ENCODE peak calls at places on chromosomes 7 and 10, in six cellular contexts. B is endothelial cell of umbilical vein, Z is left ventricle myocardium inferior, G is progenitor cell of endocrine pancreas, H is prostate gland, I is mesothelial cell of epicardium. W is an unnamed sample.

GRCh38 chr7:69091476-69091875 is 506.8 kb upstream of the AUTS2 start:
- DNase-seq in B (no peak), Z (no peak), G (no peak), H (no peak), I (no peak), W (no peak)

GRCh38 chr10:44960482-44961230 is 1.1 kb downstream of the RASSF4 start:
- DNase-seq in B (no peak), Z (no peak), G (no peak), H (no peak), I (no peak), W (no peak)

GRCh38 chr7:155230169-155230593 is 67.5 kb upstream of the INSIG1 start:
- DNase-seq in B (no peak), Z (peak; percentile 46), G (no peak), H (peak; percentile 48), I (no peak), W (no peak)

GRCh38 chr7:42407311-42407710 is 170.3 kb upstream of the GLI3 start:
- DNase-seq in B (no peak), Z (no peak), G (no peak), H (no peak), I (no peak), W (no peak)

GRCh38 chr7:132066776-132067175 is 509.5 kb downstream of the PLXNA4 start:
- DNase-seq in B (no peak), Z (peak; percentile 68), G (no peak), H (no peak), I (peak; percentile 48), W (no peak)

GRCh38 chr10:13904053-13904452 is 317.3 kb downstream of the PRPF18 start:
- DNase-seq in B (no peak), Z (no peak), G (no peak), H (no peak), I (no peak), W (no peak)

GRCh38 chr7:75892634-75893272 is 13.9 kb downstream of the RHBDD2 start:
- DNase-seq in B (no peak), Z (peak; percentile 70), G (no peak), H (peak; percentile 48), I (no peak), W (no peak)

GRCh38 chr10:116336866-116337265 is 12.6 kb downstream of the CCDC172 start:
- DNase-seq in B (no peak), Z (no peak), G (no peak), H (no peak), I (no peak), W (no peak)

GRCh38 chr7:5351508-5352265 is 68.9 kb downstream of the SLC29A4 start:
- DNase-seq in B (no peak), Z (no peak), G (no peak), H (no peak), I (no peak), W (no peak)

GRCh38 chr7:66176914-66177313 is 28.2 kb upstream of the TPST1 start:
- DNase-seq in B (no peak), Z (no peak), G (no peak), H (no peak), I (no peak), W (no peak)

DNA sequence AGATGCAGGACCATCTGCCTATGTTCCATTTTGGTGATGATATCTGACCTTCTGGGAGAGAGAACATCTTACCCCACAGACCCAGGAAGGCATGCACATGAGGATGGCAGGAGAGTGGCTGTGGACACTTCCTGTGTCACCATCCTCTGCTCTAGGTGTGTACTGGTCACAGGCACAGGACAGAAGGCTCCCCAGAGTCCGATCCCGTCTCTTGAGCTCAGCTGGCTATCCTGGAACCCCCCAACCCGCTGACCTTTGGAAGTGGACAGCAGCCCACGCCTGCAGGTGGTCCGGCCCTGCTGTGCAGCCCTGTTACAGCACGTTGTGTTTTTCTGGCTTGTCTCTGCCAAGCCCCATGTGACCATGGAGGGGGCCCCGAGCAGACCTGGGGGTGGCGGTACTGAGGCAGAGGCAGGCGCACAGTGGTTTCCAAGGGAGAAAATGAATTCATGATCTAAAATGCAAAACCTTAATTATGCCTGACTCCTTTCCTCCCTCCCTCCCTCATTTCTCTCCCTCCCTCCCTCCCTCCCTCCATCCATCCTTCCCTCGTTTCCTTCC is 178.8 kb downstream of the CUX1 start:
- DNase-seq in B (no peak), Z (no peak), G (no peak), H (no peak), I (no peak), W (no peak)
- TF ChIP-seq CTCF in B (no peak), Z (no peak), G (no peak), H (no peak), I (no peak), W (no peak)

DNA sequence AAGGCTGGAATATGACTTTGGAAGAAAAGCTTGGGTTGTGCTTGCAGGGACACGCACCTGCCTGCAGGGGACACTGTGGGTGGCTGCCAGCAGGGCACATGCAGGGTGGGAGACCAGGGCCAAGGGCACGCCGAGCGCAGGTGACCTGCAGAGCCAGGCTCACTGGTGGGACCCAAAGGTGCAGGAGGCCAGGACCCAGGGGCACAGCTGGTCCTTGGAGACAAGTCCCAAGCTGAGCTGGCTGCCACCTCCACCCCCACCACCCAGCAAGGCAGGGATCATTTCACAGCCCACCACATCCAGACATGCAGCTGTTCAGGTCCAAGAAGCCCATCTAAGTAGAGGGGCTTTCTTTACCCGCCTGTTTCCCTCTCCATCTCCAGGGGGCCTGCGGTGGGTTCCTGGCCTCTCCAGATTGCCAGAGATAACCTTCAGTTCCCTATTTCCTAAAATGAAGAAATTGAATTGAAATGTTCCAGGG is 13.8 kb upstream of the CLIP2 start:
- DNase-seq in B (peak; percentile 31), Z (no peak), G (peak; percentile 38), H (no peak), I (no peak), W (no peak)
- TF ChIP-seq CTCF in B (peak; percentile 68), Z (peak; percentile 58), G (peak; percentile 60), H (no peak), I (peak; percentile 30), W (peak; percentile 57)

GRCh38 chr7:149790146-149790548 is 16.8 kb upstream of the ZNF467 start:
- DNase-seq in B (peak; percentile 41), Z (peak; percentile 62), G (peak; percentile 70), H (no peak), I (peak; percentile 78), W (peak; percentile 70)
- TF ChIP-seq CTCF in B (peak; percentile 84), Z (peak; percentile 67), G (peak; percentile 78), H (peak; percentile 19), I (peak; percentile 58), W (peak; percentile 69)

GRCh38 chr10:104046651-104047050 is 39.0 kb downstream of the COL17A1 start:
- DNase-seq in B (no peak), Z (no peak), G (no peak), H (no peak), I (no peak), W (no peak)

GRCh38 chr10:104041891-104042535 is 43.7 kb downstream of the COL17A1 start:
- DNase-seq in B (no peak), Z (no peak), G (no peak), H (no peak), I (peak; percentile 16), W (no peak)

GRCh38 chr10:104043854-104044253 is 41.8 kb downstream of the COL17A1 start:
- DNase-seq in B (no peak), Z (no peak), G (no peak), H (no peak), I (no peak), W (no peak)

GRCh38 chr10:104043185-104043830 is 42.4 kb downstream of the COL17A1 start:
- DNase-seq in B (no peak), Z (no peak), G (no peak), H (no peak), I (no peak), W (no peak)

DNA sequence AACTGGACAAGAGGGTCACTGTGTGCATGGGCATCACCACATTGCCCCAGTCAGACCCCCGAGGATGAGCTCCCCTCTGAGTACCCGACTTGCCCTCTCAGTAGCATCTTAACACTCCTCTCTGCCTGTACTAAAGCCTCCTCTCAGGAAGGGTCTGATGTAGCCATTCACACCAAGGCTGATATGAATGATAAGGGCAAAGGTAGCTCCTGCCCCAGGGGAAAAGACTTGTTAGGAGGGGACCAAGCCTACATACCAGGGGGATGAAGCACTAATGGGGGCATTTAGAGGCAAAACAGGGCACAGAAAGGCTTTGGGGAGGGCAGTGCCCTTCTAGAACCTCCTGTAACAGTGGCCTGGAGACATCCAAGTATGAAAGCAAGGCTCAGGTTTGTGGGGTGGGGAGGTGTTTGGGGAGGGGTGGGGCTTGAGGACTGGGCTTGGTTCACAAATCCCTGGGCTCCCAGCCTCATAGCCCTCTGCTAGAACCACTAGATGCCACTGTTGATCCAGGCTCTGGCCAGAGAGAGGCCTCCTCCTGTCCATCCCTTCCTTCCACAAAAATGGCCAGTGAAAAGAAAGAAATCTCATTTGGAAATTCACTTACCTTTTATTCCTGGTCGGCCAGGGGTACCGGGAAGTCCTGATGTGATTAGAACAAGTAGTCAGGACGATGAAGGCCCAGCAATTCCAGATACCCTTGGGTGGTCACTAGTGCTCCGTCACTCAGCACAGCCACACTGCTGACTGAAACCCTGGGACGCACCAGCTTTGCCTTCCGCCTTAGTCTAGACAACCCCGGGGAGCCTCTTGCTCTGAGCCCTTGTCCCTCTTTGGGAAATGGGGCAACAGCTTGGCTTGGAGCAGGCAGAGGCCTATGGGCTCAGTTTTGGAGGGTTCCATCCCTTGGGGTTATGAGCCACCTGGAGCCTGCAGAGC is 40.3 kb downstream of the COL17A1 start:
- DNase-seq in B (peak; percentile 76), Z (no peak), G (peak; percentile 27), H (no peak), I (no peak), W (no peak)
- TF ChIP-seq CTCF in B (peak; percentile 86), Z (peak; percentile 71), G (peak; percentile 72), H (peak; percentile 15), I (no peak), W (peak; percentile 69)

GRCh38 chr7:44979481-44980392 is 922 bp upstream of the MYO1G start:
- DNase-seq in B (no peak), Z (no peak), G (no peak), H (no peak), I (no peak), W (no peak)
- TF ChIP-seq CTCF in B (no peak), Z (no peak), G (no peak), H (no peak), I (no peak), W (no peak)

GRCh38 chr7:117873056-117873932 is at the start of gene CTTNBP2:
- DNase-seq in B (peak; percentile 44), Z (peak; percentile 63), G (peak; percentile 51), H (peak; percentile 27), I (peak; percentile 68), W (peak; percentile 51)
- TF ChIP-seq CTCF in B (no peak), Z (no peak), G (no peak), H (no peak), I (no peak), W (no peak)

GRCh38 chr10:71746344-71747037 is 26.8 kb downstream of the VSIR start:
- DNase-seq in B (peak; percentile 16), Z (peak; percentile 67), G (no peak), H (no peak), I (peak; percentile 49), W (no peak)
- TF ChIP-seq CTCF in B (no peak), Z (peak; percentile 34), G (peak; percentile 32), H (no peak), I (no peak), W (no peak)

GRCh38 chr7:8305104-8305503 is 43.1 kb upstream of the ICA1 start:
- DNase-seq in B (no peak), Z (no peak), G (no peak), H (no peak), I (no peak), W (no peak)

GRCh38 chr7:8305625-8306388 is 43.8 kb upstream of the ICA1 start:
- DNase-seq in B (no peak), Z (no peak), G (no peak), H (no peak), I (no peak), W (no peak)

GRCh38 chr7:8303904-8304528 is 42.0 kb upstream of the ICA1 start:
- DNase-seq in B (no peak), Z (no peak), G (no peak), H (no peak), I (no peak), W (no peak)
- TF ChIP-seq CTCF in B (no peak), Z (no peak), G (no peak), H (no peak), I (no peak), W (no peak)